ENCODE peak calls at places on chromosomes 3 and 15, in seven cellular contexts. One of them, this sample, is unnamed.

GRCh38 chr15:79661411-79661810 is 229.3 kb downstream of the MINAR1 start:
- DNase-seq in cardiac fibroblast: no peak
- DNase-seq in breast epithelium: no peak
- DNase-seq in putamen: no peak
- DNase-seq in Caco-2: no peak
- DNase-seq in progenitor cell of endocrine pancreas: no peak
- DNase-seq in stimulated activated CD8-positive, alpha-beta memory T cell treated with anti-CD3 and anti-CD28 coated beads, Interleukin-2, amount 100 ng/mL, for 1 hour: no peak
- DNase-seq in this sample: no peak

GRCh38 chr15:60426870-60427528 is 29.2 kb upstream of the ANXA2 start:
- DNase-seq in cardiac fibroblast: peak
- DNase-seq in breast epithelium: no peak
- DNase-seq in putamen: no peak
- DNase-seq in Caco-2: no peak
- DNase-seq in progenitor cell of endocrine pancreas: no peak
- DNase-seq in stimulated activated CD8-positive, alpha-beta memory T cell treated with anti-CD3 and anti-CD28 coated beads, Interleukin-2, amount 100 ng/mL, for 1 hour: no peak
- DNase-seq in this sample: no peak

GRCh38 chr3:147099076-147099475 is 307.3 kb downstream of the ZIC4 start:
- DNase-seq in cardiac fibroblast: no peak
- DNase-seq in breast epithelium: no peak
- DNase-seq in putamen: no peak
- DNase-seq in Caco-2: no peak
- DNase-seq in progenitor cell of endocrine pancreas: no peak
- DNase-seq in stimulated activated CD8-positive, alpha-beta memory T cell treated with anti-CD3 and anti-CD28 coated beads, Interleukin-2, amount 100 ng/mL, for 1 hour: no peak
- DNase-seq in this sample: no peak

GRCh38 chr15:87369269-87369668 is 887.3 kb downstream of the NTRK3 start:
- DNase-seq in cardiac fibroblast: peak
- DNase-seq in breast epithelium: no peak
- DNase-seq in putamen: no peak
- DNase-seq in Caco-2: peak
- DNase-seq in progenitor cell of endocrine pancreas: no peak
- DNase-seq in stimulated activated CD8-positive, alpha-beta memory T cell treated with anti-CD3 and anti-CD28 coated beads, Interleukin-2, amount 100 ng/mL, for 1 hour: no peak
- DNase-seq in this sample: no peak

GRCh38 chr3:196263819-196264218 is 23.7 kb downstream of the PCYT1A start:
- DNase-seq in cardiac fibroblast: no peak
- DNase-seq in breast epithelium: no peak
- DNase-seq in putamen: no peak
- DNase-seq in Caco-2: no peak
- DNase-seq in progenitor cell of endocrine pancreas: no peak
- DNase-seq in stimulated activated CD8-positive, alpha-beta memory T cell treated with anti-CD3 and anti-CD28 coated beads, Interleukin-2, amount 100 ng/mL, for 1 hour: no peak
- DNase-seq in this sample: no peak

GRCh38 chr15:68205949-68206539 is 912 bp upstream of the CALML4 start:
- DNase-seq in cardiac fibroblast: no peak
- DNase-seq in breast epithelium: no peak
- DNase-seq in putamen: peak
- DNase-seq in Caco-2: no peak
- DNase-seq in progenitor cell of endocrine pancreas: no peak
- DNase-seq in stimulated activated CD8-positive, alpha-beta memory T cell treated with anti-CD3 and anti-CD28 coated beads, Interleukin-2, amount 100 ng/mL, for 1 hour: no peak
- DNase-seq in this sample: no peak

GRCh38 chr3:99119312-99119810 is 217.9 kb upstream of the DCBLD2 start:
- DNase-seq in cardiac fibroblast: no peak
- DNase-seq in breast epithelium: no peak
- DNase-seq in putamen: no peak
- DNase-seq in Caco-2: no peak
- DNase-seq in progenitor cell of endocrine pancreas: no peak
- DNase-seq in stimulated activated CD8-positive, alpha-beta memory T cell treated with anti-CD3 and anti-CD28 coated beads, Interleukin-2, amount 100 ng/mL, for 1 hour: no peak
- DNase-seq in this sample: no peak

GRCh38 chr15:49145651-49146609 is 9.5 kb downstream of the COPS2 start:
- DNase-seq in cardiac fibroblast: peak
- DNase-seq in breast epithelium: no peak
- DNase-seq in putamen: peak
- DNase-seq in Caco-2: peak
- DNase-seq in progenitor cell of endocrine pancreas: no peak
- DNase-seq in stimulated activated CD8-positive, alpha-beta memory T cell treated with anti-CD3 and anti-CD28 coated beads, Interleukin-2, amount 100 ng/mL, for 1 hour: no peak
- DNase-seq in this sample: peak

GRCh38 chr3:153911111-153911510 is 210.1 kb upstream of the ARHGEF26 start:
- DNase-seq in cardiac fibroblast: no peak
- DNase-seq in breast epithelium: no peak
- DNase-seq in putamen: no peak
- DNase-seq in Caco-2: no peak
- DNase-seq in progenitor cell of endocrine pancreas: no peak
- DNase-seq in stimulated activated CD8-positive, alpha-beta memory T cell treated with anti-CD3 and anti-CD28 coated beads, Interleukin-2, amount 100 ng/mL, for 1 hour: no peak
- DNase-seq in this sample: no peak

GRCh38 chr15:38961886-38962285 is 397.3 kb upstream of the RASGRP1 start:
- DNase-seq in cardiac fibroblast: peak
- DNase-seq in breast epithelium: no peak
- DNase-seq in putamen: no peak
- DNase-seq in Caco-2: no peak
- DNase-seq in progenitor cell of endocrine pancreas: no peak
- DNase-seq in stimulated activated CD8-positive, alpha-beta memory T cell treated with anti-CD3 and anti-CD28 coated beads, Interleukin-2, amount 100 ng/mL, for 1 hour: no peak
- DNase-seq in this sample: no peak

GRCh38 chr3:15926866-15927265 is 129.1 kb upstream of the ANKRD28 start:
- DNase-seq in cardiac fibroblast: no peak
- DNase-seq in breast epithelium: no peak
- DNase-seq in putamen: no peak
- DNase-seq in Caco-2: no peak
- DNase-seq in progenitor cell of endocrine pancreas: no peak
- DNase-seq in stimulated activated CD8-positive, alpha-beta memory T cell treated with anti-CD3 and anti-CD28 coated beads, Interleukin-2, amount 100 ng/mL, for 1 hour: no peak
- DNase-seq in this sample: no peak

GRCh38 chr3:125271127-125271526 is 58.6 kb upstream of the SLC12A8 start:
- DNase-seq in cardiac fibroblast: no peak
- DNase-seq in breast epithelium: no peak
- DNase-seq in putamen: no peak
- DNase-seq in Caco-2: no peak
- DNase-seq in progenitor cell of endocrine pancreas: no peak
- DNase-seq in stimulated activated CD8-positive, alpha-beta memory T cell treated with anti-CD3 and anti-CD28 coated beads, Interleukin-2, amount 100 ng/mL, for 1 hour: no peak
- DNase-seq in this sample: no peak

GRCh38 chr15:51849866-51850265 is 20.4 kb downstream of the TMOD3 start:
- DNase-seq in cardiac fibroblast: peak
- DNase-seq in breast epithelium: no peak
- DNase-seq in putamen: no peak
- DNase-seq in Caco-2: no peak
- DNase-seq in progenitor cell of endocrine pancreas: no peak
- DNase-seq in stimulated activated CD8-positive, alpha-beta memory T cell treated with anti-CD3 and anti-CD28 coated beads, Interleukin-2, amount 100 ng/mL, for 1 hour: no peak
- DNase-seq in this sample: no peak

GRCh38 chr3:87088366-87088983 is 97.5 kb upstream of the VGLL3 start:
- DNase-seq in cardiac fibroblast: peak
- DNase-seq in breast epithelium: no peak
- DNase-seq in putamen: peak
- DNase-seq in Caco-2: no peak
- DNase-seq in progenitor cell of endocrine pancreas: no peak
- DNase-seq in stimulated activated CD8-positive, alpha-beta memory T cell treated with anti-CD3 and anti-CD28 coated beads, Interleukin-2, amount 100 ng/mL, for 1 hour: no peak
- DNase-seq in this sample: no peak

This sample was measured in T47D.